ENCODE peak calls at places on chromosomes 11 and 22, in nine cellular contexts. K, G, N, Z, T, H, S, Y and R are unnamed samples.

GRCh38 chr11:66317766-66318575 is 1.1 kb upstream of the CD248 start:
- DNase-seq in K (peak), G (peak), N (no peak), Z (no peak), T (peak), H (no peak), S (peak), Y (peak), R (no peak)

GRCh38 chr11:3132271-3132781 is 32.8 kb downstream of the OSBPL5 start:
- DNase-seq in K (no peak), G (no peak), N (no peak), Z (no peak), T (no peak), H (no peak), S (no peak), Y (no peak), R (no peak)

GRCh38 chr11:62669420-62670161 is 1.9 kb upstream of the UQCC3 start:
- DNase-seq in K (peak), G (no peak), N (no peak), Z (no peak), T (no peak), H (no peak), S (no peak), Y (no peak), R (no peak)

GRCh38 chr11:2303627-2304155 is 1.9 kb downstream of the TSPAN32 start:
- DNase-seq in K (no peak), G (no peak), N (no peak), Z (no peak), T (no peak), H (no peak), S (no peak), Y (no peak), R (no peak)

GRCh38 chr22:26709617-26710390 is 52.4 kb downstream of the MIAT start:
- DNase-seq in K (peak), G (peak), N (no peak), Z (no peak), T (peak), H (no peak), S (no peak), Y (no peak), R (no peak)

GRCh38 chr11:126963603-126964353 is 36.8 kb downstream of the KIRREL3 start:
- DNase-seq in K (peak), G (no peak), N (no peak), Z (no peak), T (peak), H (peak), S (no peak), Y (no peak), R (no peak)

GRCh38 chr22:39426380-39427043 is 26.9 kb downstream of the TAB1 start:
- DNase-seq in K (no peak), G (no peak), N (no peak), Z (no peak), T (no peak), H (no peak), S (no peak), Y (no peak), R (no peak)

GRCh38 chr11:8721740-8722139 is 39.1 kb downstream of the RPL27A start:
- DNase-seq in K (no peak), G (no peak), N (no peak), Z (no peak), T (no peak), H (no peak), S (no peak), Y (no peak), R (no peak)

GRCh38 chr22:35361001-35361551 is 19.8 kb upstream of the HMOX1 start:
- DNase-seq in K (no peak), G (no peak), N (no peak), Z (no peak), T (no peak), H (no peak), S (no peak), Y (no peak), R (no peak)

GRCh38 chr11:20155683-20156279 is 4.5 kb downstream of the DBX1 start:
- DNase-seq in K (no peak), G (no peak), N (no peak), Z (no peak), T (no peak), H (no peak), S (no peak), Y (no peak), R (no peak)

GRCh38 chr22:17198188-17199130 is 20.8 kb downstream of the ADA2 start:
- DNase-seq in K (no peak), G (no peak), N (no peak), Z (no peak), T (no peak), H (no peak), S (no peak), Y (no peak), R (peak)

GRCh38 chr22:36185828-36186624 is 15.6 kb downstream of the APOL4 start:
- DNase-seq in K (no peak), G (no peak), N (no peak), Z (no peak), T (no peak), H (no peak), S (no peak), Y (no peak), R (no peak)

GRCh38 chr11:34599406-34599901 is 21.4 kb upstream of the EHF start:
- DNase-seq in K (peak), G (peak), N (peak), Z (no peak), T (peak), H (peak), S (no peak), Y (peak), R (peak)

GRCh38 chr11:111452146-111452545 is 60.0 kb downstream of the BTG4 start:
- DNase-seq in K (peak), G (peak), N (no peak), Z (no peak), T (peak), H (no peak), S (no peak), Y (no peak), R (no peak)

GRCh38 chr11:123472236-123472935 is 42.3 kb downstream of the GRAMD1B start:
- DNase-seq in K (no peak), G (no peak), N (no peak), Z (no peak), T (peak), H (no peak), S (no peak), Y (no peak), R (no peak)

GRCh38 chr11:64842851-64843841 is 1.3 kb downstream of the CDC42BPG start:
- DNase-seq in K (no peak), G (no peak), N (no peak), Z (no peak), T (peak), H (no peak), S (no peak), Y (no peak), R (no peak)

GRCh38 chr11:6638437-6638836 is 17.2 kb downstream of the DCHS1 start:
- DNase-seq in K (no peak), G (no peak), N (no peak), Z (no peak), T (no peak), H (no peak), S (no peak), Y (no peak), R (no peak)

GRCh38 chr11:88087281-88087680 is 88.0 kb downstream of the RAB38 start:
- DNase-seq in K (no peak), G (no peak), N (no peak), Z (no peak), T (no peak), H (no peak), S (no peak), Y (no peak), R (no peak)

GRCh38 chr11:70002433-70002832 is 75.7 kb upstream of the ANO1 start:
- DNase-seq in K (no peak), G (no peak), N (no peak), Z (no peak), T (no peak), H (no peak), S (peak), Y (no peak), R (no peak)

GRCh38 chr11:78061088-78061920 is 2.4 kb upstream of the THRSP start:
- DNase-seq in K (no peak), G (no peak), N (no peak), Z (peak), T (no peak), H (no peak), S (no peak), Y (no peak), R (no peak)

GRCh38 chr11:112396092-112396491 is 135.4 kb upstream of the PLET1 start:
- DNase-seq in K (no peak), G (no peak), N (no peak), Z (no peak), T (no peak), H (no peak), S (no peak), Y (no peak), R (no peak)

GRCh38 chr22:37358386-37358785 is 68.9 kb downstream of the ELFN2 start:
- DNase-seq in K (no peak), G (no peak), N (no peak), Z (no peak), T (no peak), H (no peak), S (no peak), Y (no peak), R (no peak)

GRCh38 chr11:1877211-1878133 is 14.2 kb downstream of the PRR33 start:
- DNase-seq in K (no peak), G (no peak), N (no peak), Z (no peak), T (peak), H (no peak), S (no peak), Y (no peak), R (peak)

GRCh38 chr22:19853058-19853878 is 1.4 kb downstream of the GNB1L start:
- DNase-seq in K (no peak), G (no peak), N (no peak), Z (peak), T (no peak), H (no peak), S (no peak), Y (no peak), R (no peak)

GRCh38 chr11:2537010-2537695 is 92.3 kb downstream of the KCNQ1 start:
- DNase-seq in K (no peak), G (no peak), N (no peak), Z (no peak), T (no peak), H (no peak), S (no peak), Y (no peak), R (no peak)

GRCh38 chr11:91199866-91200265 is 977.0 kb upstream of the CHORDC1 start:
- DNase-seq in K (no peak), G (peak), N (no peak), Z (no peak), T (no peak), H (no peak), S (no peak), Y (no peak), R (no peak)

GRCh38 chr11:42543844-42544243 is 768.0 kb upstream of the API5 start:
- DNase-seq in K (no peak), G (no peak), N (no peak), Z (no peak), T (no peak), H (no peak), S (no peak), Y (no peak), R (no peak)

GRCh38 chr11:66467034-66467659 is 442 bp downstream of the PELI3 start:
- DNase-seq in K (peak), G (peak), N (peak), Z (peak), T (peak), H (no peak), S (no peak), Y (no peak), R (no peak)

GRCh38 chr22:38788417-38788816 is 5.5 kb downstream of the DNAL4 start:
- DNase-seq in K (peak), G (peak), N (peak), Z (no peak), T (peak), H (no peak), S (no peak), Y (peak), R (no peak)

GRCh38 chr22:23045461-23045860 is 24.9 kb upstream of the GNAZ start:
- DNase-seq in K (no peak), G (no peak), N (no peak), Z (no peak), T (no peak), H (no peak), S (no peak), Y (no peak), R (no peak)